ENCODE peak calls at places on chromosomes 2 and 18, in five cellular contexts. M is colonic mucosa, I is progenitor cell of endocrine pancreas, L is AG08396, Q is heart right ventricle. U is an unnamed sample.

GRCh38 chr2:65722028-65722427 is 289.6 kb upstream of the SPRED2 start:
- DNase-seq in M (peak), I (peak), L (peak), Q (peak), U (peak)

GRCh38 chr2:128793414-128793813 is 474.7 kb upstream of the HS6ST1 start:
- DNase-seq in M (peak), I (no peak), L (no peak), Q (no peak), U (peak)

GRCh38 chr2:20081841-20082240 is 30.4 kb upstream of the LAPTM4A start:
- DNase-seq in M (no peak), I (no peak), L (no peak), Q (no peak), U (no peak)

GRCh38 chr2:223937535-223937934 is 7.6 kb downstream of the WDFY1 start:
- DNase-seq in M (no peak), I (no peak), L (no peak), Q (no peak), U (no peak)

GRCh38 chr18:36808681-36809080 is 20.1 kb downstream of the TPGS2 start:
- DNase-seq in M (no peak), I (no peak), L (peak), Q (no peak), U (no peak)

GRCh38 chr2:108485253-108485652 is 36.2 kb downstream of the GCC2 start:
- DNase-seq in M (no peak), I (no peak), L (no peak), Q (no peak), U (no peak)

GRCh38 chr2:66693007-66693965 is 258.4 kb downstream of the MEIS1 start:
- DNase-seq in M (no peak), I (no peak), L (no peak), Q (no peak), U (no peak)

GRCh38 chr2:44430340-44430739 is 68.6 kb downstream of the CAMKMT start:
- DNase-seq in M (no peak), I (no peak), L (no peak), Q (no peak), U (no peak)

GRCh38 chr2:202990501-202990900 is 24.2 kb upstream of the NBEAL1 start:
- DNase-seq in M (no peak), I (no peak), L (no peak), Q (no peak), U (no peak)

GRCh38 chr2:28437918-28438317 is 45.3 kb downstream of the FOSL2 start:
- DNase-seq in M (no peak), I (no peak), L (no peak), Q (no peak), U (no peak)

GRCh38 chr18:57984490-57985109 is 59.4 kb upstream of the NEDD4L start:
- DNase-seq in M (no peak), I (no peak), L (no peak), Q (no peak), U (no peak)

GRCh38 chr2:139790807-139791206 is 1010.6 kb upstream of the NXPH2 start:
- DNase-seq in M (no peak), I (no peak), L (no peak), Q (no peak), U (no peak)

GRCh38 chr2:211247751-211248150 is 691.4 kb downstream of the CPS1 start:
- DNase-seq in M (no peak), I (no peak), L (no peak), Q (no peak), U (no peak)

GRCh38 chr2:144520718-144521487 is 984 bp upstream of the ZEB2 start:
- DNase-seq in M (no peak), I (no peak), L (peak), Q (no peak), U (no peak)

GRCh38 chr2:15152382-15152781 is 408.8 kb downstream of the NBAS start:
- DNase-seq in M (no peak), I (no peak), L (no peak), Q (no peak), U (no peak)

GRCh38 chr2:195658541-195658890 is 1.5 kb downstream of the SLC39A10 start:
- DNase-seq in M (peak), I (no peak), L (peak), Q (peak), U (no peak)

GRCh38 chr2:74186038-74186437 is 7.4 kb upstream of the MOB1A start:
- DNase-seq in M (no peak), I (no peak), L (no peak), Q (no peak), U (no peak)

GRCh38 chr2:207995887-207996286 is 29.4 kb downstream of the PLEKHM3 start:
- DNase-seq in M (no peak), I (no peak), L (no peak), Q (no peak), U (no peak)

GRCh38 chr18:55473078-55473477 is 114.9 kb downstream of the TCF4 start:
- DNase-seq in M (no peak), I (no peak), L (no peak), Q (no peak), U (no peak)

GRCh38 chr2:60414731-60415130 is 138.7 kb downstream of the BCL11A start:
- DNase-seq in M (no peak), I (no peak), L (no peak), Q (no peak), U (no peak)

GRCh38 chr2:112840068-112840445 is 3.5 kb upstream of the IL1B start:
- DNase-seq in M (no peak), I (no peak), L (no peak), Q (no peak), U (no peak)

GRCh38 chr2:205989291-205990071 is 96.5 kb downstream of the INO80D start:
- DNase-seq in M (no peak), I (no peak), L (no peak), Q (no peak), U (no peak)

GRCh38 chr2:25483584-25484266 is 142.0 kb upstream of the DNMT3A start:
- DNase-seq in M (no peak), I (no peak), L (no peak), Q (no peak), U (no peak)

GRCh38 chr2:121356058-121356640 is 71.1 kb upstream of the TFCP2L1 start:
- DNase-seq in M (peak), I (peak), L (peak), Q (no peak), U (peak)

GRCh38 chr18:64055019-64055418 is 85.1 kb downstream of the SERPINB8 start:
- DNase-seq in M (no peak), I (no peak), L (no peak), Q (no peak), U (no peak)

GRCh38 chr2:6203297-6203959 is 511.2 kb downstream of the SOX11 start:
- DNase-seq in M (no peak), I (no peak), L (no peak), Q (no peak), U (no peak)

GRCh38 chr18:79887181-79888000 is 64.1 kb downstream of the SLC66A2 start:
- DNase-seq in M (no peak), I (no peak), L (no peak), Q (peak), U (no peak)

GRCh38 chr18:47175283-47175894 is 775 bp downstream of the IER3IP1 start:
- DNase-seq in M (peak), I (no peak), L (peak), Q (no peak), U (no peak)

GRCh38 chr2:238450440-238450861 is 23.7 kb downstream of the ASB1 start:
- DNase-seq in M (no peak), I (no peak), L (no peak), Q (no peak), U (peak)

GRCh38 chr2:151297882-151298281 is 8.4 kb upstream of the NMI start:
- DNase-seq in M (no peak), I (no peak), L (no peak), Q (no peak), U (no peak)

GRCh38 chr2:241378816-241379215 is 22.7 kb downstream of the FARP2 start:
- DNase-seq in M (no peak), I (no peak), L (no peak), Q (no peak), U (no peak)

GRCh38 chr2:669323-669722 is 7.9 kb downstream of the TMEM18 start:
- DNase-seq in M (no peak), I (no peak), L (peak), Q (no peak), U (no peak)

GRCh38 chr18:35982404-35983114 is 10.1 kb downstream of the RMP24 start:
- DNase-seq in M (no peak), I (no peak), L (no peak), Q (no peak), U (no peak)

GRCh38 chr2:104702451-104702850 is 151.5 kb upstream of the POU3F3 start:
- DNase-seq in M (no peak), I (no peak), L (no peak), Q (no peak), U (no peak)

GRCh38 chr2:79082987-79083386 is 4.8 kb downstream of the REG1B start:
- DNase-seq in M (no peak), I (no peak), L (no peak), Q (no peak), U (no peak)

GRCh38 chr18:8242306-8242705 is 366.9 kb upstream of the RAB12 start:
- DNase-seq in M (no peak), I (no peak), L (no peak), Q (no peak), U (no peak)

U was measured in ureter.